ENCODE peak calls at places on chromosomes 11 and 22, in ten cellular contexts. I is heart left ventricle, J is stomach, A is Peyer's patch, U is colonic mucosa, F is cardiac muscle cell, M is adrenal gland, Z is AG09309, N is uterus, H is kidney. S is an unnamed sample.

GRCh38 chr11:83367745-83368144 is 81.6 kb upstream of the CCDC90B start:
- DNase-seq in I (no peak), J (no peak), A (no peak), U (no peak), F (no peak), M (no peak), Z (no peak), N (no peak), H (no peak), S (no peak)

GRCh38 chr22:34841321-34841901 is 224.5 kb upstream of the ISX start:
- DNase-seq in I (no peak), J (no peak), A (no peak), U (no peak), F (no peak), M (no peak), Z (no peak), N (no peak), H (no peak), S (no peak)

GRCh38 chr11:63944987-63945386 is 6.2 kb downstream of the NAA40 start:
- DNase-seq in I (peak), J (no peak), A (no peak), U (peak), F (no peak), M (peak), Z (no peak), N (no peak), H (no peak), S (no peak)

GRCh38 chr11:72930011-72930410 is 115.8 kb downstream of the ATG16L2 start:
- DNase-seq in I (no peak), J (no peak), A (no peak), U (no peak), F (peak), M (no peak), Z (peak), N (no peak), H (no peak), S (no peak)

GRCh38 chr11:63870351-63871197 is 31.7 kb downstream of the MARK2 start:
- DNase-seq in I (no peak), J (no peak), A (no peak), U (no peak), F (no peak), M (peak), Z (no peak), N (no peak), H (peak), S (no peak)

GRCh38 chr11:84607975-84608787 is 1019.0 kb downstream of the DLG2 start:
- DNase-seq in I (no peak), J (no peak), A (no peak), U (no peak), F (no peak), M (no peak), Z (no peak), N (no peak), H (no peak), S (no peak)

GRCh38 chr11:70029831-70030811 is 48.0 kb upstream of the ANO1 start:
- DNase-seq in I (no peak), J (no peak), A (no peak), U (no peak), F (no peak), M (no peak), Z (no peak), N (no peak), H (no peak), S (no peak)

GRCh38 chr11:10490398-10491232 is 35.6 kb downstream of the AMPD3 start:
- DNase-seq in I (peak), J (peak), A (peak), U (peak), F (peak), M (peak), Z (peak), N (peak), H (peak), S (peak)

GRCh38 chr22:26548984-26549383 is 36.7 kb upstream of the TFIP11 start:
- DNase-seq in I (no peak), J (no peak), A (no peak), U (no peak), F (no peak), M (no peak), Z (no peak), N (no peak), H (no peak), S (no peak)

GRCh38 chr22:28670153-28670552 is 9.5 kb downstream of the TTC28 start:
- DNase-seq in I (no peak), J (no peak), A (no peak), U (no peak), F (no peak), M (no peak), Z (peak), N (no peak), H (no peak), S (no peak)

GRCh38 chr11:2651054-2651617 is 48.7 kb downstream of the KCNQ1OT1 start:
- DNase-seq in I (no peak), J (no peak), A (no peak), U (no peak), F (no peak), M (no peak), Z (no peak), N (no peak), H (no peak), S (no peak)

GRCh38 chr11:17572791-17573460 is 25.9 kb downstream of the OTOG start:
- DNase-seq in I (peak), J (no peak), A (peak), U (peak), F (no peak), M (no peak), Z (no peak), N (no peak), H (peak), S (no peak)

GRCh38 chr11:19938051-19938856 is 222.0 kb downstream of the DBX1 start:
- DNase-seq in I (no peak), J (peak), A (no peak), U (peak), F (peak), M (peak), Z (no peak), N (no peak), H (no peak), S (no peak)

GRCh38 chr11:44066732-44067131 is 662 bp downstream of the ACCS start:
- DNase-seq in I (no peak), J (no peak), A (peak), U (peak), F (peak), M (no peak), Z (peak), N (peak), H (no peak), S (peak)

GRCh38 chr22:23862103-23862502 is 4.4 kb downstream of the SLC2A11 start:
- DNase-seq in I (no peak), J (no peak), A (no peak), U (no peak), F (peak), M (peak), Z (no peak), N (no peak), H (peak), S (no peak)

GRCh38 chr22:37345863-37346514 is 63.7 kb downstream of the CYTH4 start:
- DNase-seq in I (peak), J (no peak), A (no peak), U (peak), F (peak), M (no peak), Z (peak), N (peak), H (no peak), S (peak)

GRCh38 chr11:117874910-117875396 is 1.5 kb downstream of the FXYD6 start:
- DNase-seq in I (no peak), J (no peak), A (no peak), U (no peak), F (no peak), M (no peak), Z (no peak), N (no peak), H (no peak), S (no peak)

GRCh38 chr11:69398529-69399492 is 82.7 kb upstream of the LINC01488 start:
- DNase-seq in I (no peak), J (no peak), A (no peak), U (no peak), F (no peak), M (no peak), Z (peak), N (no peak), H (peak), S (peak)

GRCh38 chr11:90465553-90465952 is 242.7 kb upstream of the CHORDC1 start:
- DNase-seq in I (no peak), J (no peak), A (no peak), U (no peak), F (no peak), M (no peak), Z (no peak), N (no peak), H (no peak), S (no peak)

GRCh38 chr11:27497284-27497866 is 9.2 kb downstream of the LIN7C start:
- DNase-seq in I (no peak), J (no peak), A (no peak), U (no peak), F (peak), M (no peak), Z (no peak), N (no peak), H (no peak), S (peak)

GRCh38 chr22:11042116-11042515 is 4485.9 kb upstream of the OR11H1 start:
- DNase-seq in I (no peak), J (no peak), A (no peak), U (no peak), F (no peak), M (no peak), Z (no peak), N (no peak), H (no peak), S (no peak)

GRCh38 chr11:84594602-84595001 is 1032.5 kb downstream of the DLG2 start:
- DNase-seq in I (no peak), J (no peak), A (no peak), U (no peak), F (no peak), M (no peak), Z (no peak), N (no peak), H (no peak), S (no peak)

GRCh38 chr11:78860720-78861422 is 286.2 kb upstream of the NARS2 start:
- DNase-seq in I (no peak), J (no peak), A (no peak), U (no peak), F (peak), M (no peak), Z (no peak), N (no peak), H (no peak), S (peak)

GRCh38 chr11:8325905-8326304 is 62.2 kb upstream of the LMO1 start:
- DNase-seq in I (no peak), J (no peak), A (no peak), U (no peak), F (no peak), M (no peak), Z (no peak), N (no peak), H (no peak), S (no peak)

GRCh38 chr11:3878036-3878584 is 22.6 kb downstream of the STIM1 start:
- DNase-seq in I (no peak), J (no peak), A (no peak), U (no peak), F (no peak), M (no peak), Z (no peak), N (no peak), H (no peak), S (no peak)

GRCh38 chr11:125401235-125401634 is 94.8 kb downstream of the FEZ1 start:
- DNase-seq in I (no peak), J (no peak), A (no peak), U (no peak), F (no peak), M (no peak), Z (no peak), N (no peak), H (peak), S (no peak)

GRCh38 chr11:79486239-79486984 is 45.6 kb upstream of the TENM4 start:
- DNase-seq in I (no peak), J (no peak), A (no peak), U (no peak), F (no peak), M (peak), Z (no peak), N (no peak), H (no peak), S (no peak)

GRCh38 chr22:48306284-48306683 is 1521.4 kb downstream of the BRD1 start:
- DNase-seq in I (no peak), J (no peak), A (no peak), U (no peak), F (no peak), M (no peak), Z (no peak), N (no peak), H (peak), S (no peak)

GRCh38 chr11:78828582-78829520 is 254.2 kb upstream of the NARS2 start:
- DNase-seq in I (no peak), J (no peak), A (no peak), U (no peak), F (peak), M (no peak), Z (peak), N (no peak), H (no peak), S (no peak)

GRCh38 chr22:17767236-17768065 is 6.8 kb downstream of the BID start:
- DNase-seq in I (no peak), J (no peak), A (no peak), U (no peak), F (no peak), M (no peak), Z (no peak), N (no peak), H (no peak), S (no peak)

GRCh38 chr11:19832166-19832750 is 119.6 kb downstream of the NAV2 start:
- DNase-seq in I (no peak), J (no peak), A (no peak), U (no peak), F (no peak), M (no peak), Z (no peak), N (no peak), H (no peak), S (no peak)

GRCh38 chr22:31734512-31734911 is 15.4 kb downstream of the PRR14L start:
- DNase-seq in I (no peak), J (no peak), A (no peak), U (no peak), F (peak), M (no peak), Z (no peak), N (no peak), H (no peak), S (peak)

GRCh38 chr22:32531955-32532818 is 57.6 kb downstream of the FBXO7 start:
- DNase-seq in I (peak), J (peak), A (no peak), U (peak), F (peak), M (peak), Z (peak), N (peak), H (peak), S (no peak)

GRCh38 chr11:20051783-20052399 is 108.4 kb downstream of the DBX1 start:
- DNase-seq in I (no peak), J (no peak), A (no peak), U (no peak), F (no peak), M (no peak), Z (no peak), N (no peak), H (no peak), S (no peak)

GRCh38 chr22:20981787-20982562 is at the start of gene LZTR1:
- DNase-seq in I (peak), J (peak), A (peak), U (peak), F (peak), M (peak), Z (peak), N (peak), H (peak), S (peak)

GRCh38 chr11:130513132-130513531 is 64.7 kb downstream of the ADAMTS15 start:
- DNase-seq in I (peak), J (peak), A (no peak), U (peak), F (no peak), M (no peak), Z (no peak), N (no peak), H (no peak), S (no peak)

DNA sequence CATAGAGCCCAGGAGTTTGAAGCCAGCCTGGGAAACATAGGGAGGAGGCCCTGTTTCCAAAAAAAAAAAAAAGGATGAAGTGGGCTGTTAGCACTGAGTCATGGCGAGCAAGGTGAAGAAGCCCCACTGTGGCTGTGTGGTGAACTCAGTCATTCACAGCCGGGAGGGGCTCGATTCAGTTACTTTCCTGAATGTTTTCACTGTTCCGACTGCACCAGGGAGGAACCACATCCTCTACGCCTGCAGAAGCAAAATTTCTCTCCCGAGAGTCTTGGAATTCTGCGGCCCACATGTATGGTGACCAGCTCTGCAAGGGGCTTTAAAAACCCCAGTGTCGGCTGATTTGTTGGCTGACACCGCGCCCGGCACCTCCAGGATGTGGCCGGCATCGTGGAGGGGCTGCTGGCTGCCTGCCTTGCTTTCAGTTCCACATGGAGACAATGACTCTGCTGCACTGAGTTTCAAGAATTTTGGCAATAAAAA is 27.8 kb upstream of the GRAMD4 start:
- DNase-seq in I (peak), J (no peak), A (peak), U (no peak), F (peak), M (no peak), Z (peak), N (no peak), H (peak), S (peak)
- H3K4me3 ChIP-seq in I (peak), J (no peak), A (no peak), U (no peak), F (no peak), M (no peak), Z (peak), N (no peak), H (no peak), S (no peak)

DNA sequence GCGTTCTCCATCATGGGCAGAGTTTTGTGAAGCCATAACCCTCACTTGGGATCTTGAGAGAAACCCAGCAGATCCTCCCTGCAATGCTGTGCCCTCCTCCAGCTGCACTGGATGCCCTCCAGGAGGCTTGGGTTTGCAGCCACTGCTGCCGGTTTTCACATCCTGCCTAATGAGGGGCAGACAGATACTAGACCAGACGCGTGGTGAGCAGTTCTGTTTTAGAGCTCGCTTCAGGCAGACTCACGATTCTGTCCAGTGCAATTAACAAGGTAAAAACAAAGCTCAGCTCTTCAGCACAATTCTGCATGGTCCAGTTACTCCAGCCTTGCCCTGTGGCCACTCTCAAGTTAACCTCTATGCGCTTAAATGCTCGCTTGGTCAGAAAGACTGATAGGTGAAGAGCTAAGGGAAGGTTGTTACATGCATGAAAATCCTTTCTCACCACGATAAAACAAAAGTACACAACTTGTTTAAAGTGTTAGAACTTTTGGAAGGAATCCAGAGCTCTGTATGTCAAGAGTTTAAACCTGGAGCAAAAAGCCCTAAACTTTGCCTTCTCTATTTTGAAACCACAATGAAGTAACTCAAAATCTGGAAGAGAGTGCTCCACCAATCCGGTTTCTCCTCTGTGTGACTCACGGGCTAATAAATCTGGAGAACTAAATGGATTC is 292.3 kb upstream of the FAT3 start:
- DNase-seq in I (no peak), J (no peak), A (no peak), U (no peak), F (no peak), M (no peak), Z (peak), N (peak), H (peak), S (no peak)
- TF ChIP-seq CTCF in I (no peak), J (no peak), A (no peak), U (no peak), F (no peak), M (no peak), Z (no peak), N (no peak), H (no peak), S (no peak)

GRCh38 chr11:58573451-58574104 is 2.1 kb downstream of the LPXN start:
- DNase-seq in I (no peak), J (no peak), A (peak), U (peak), F (peak), M (peak), Z (peak), N (peak), H (no peak), S (peak)
- H3K4me3 ChIP-seq in I (no peak), J (no peak), A (peak), U (peak), F (no peak), M (no peak), Z (peak), N (no peak), H (no peak), S (no peak)

DNA sequence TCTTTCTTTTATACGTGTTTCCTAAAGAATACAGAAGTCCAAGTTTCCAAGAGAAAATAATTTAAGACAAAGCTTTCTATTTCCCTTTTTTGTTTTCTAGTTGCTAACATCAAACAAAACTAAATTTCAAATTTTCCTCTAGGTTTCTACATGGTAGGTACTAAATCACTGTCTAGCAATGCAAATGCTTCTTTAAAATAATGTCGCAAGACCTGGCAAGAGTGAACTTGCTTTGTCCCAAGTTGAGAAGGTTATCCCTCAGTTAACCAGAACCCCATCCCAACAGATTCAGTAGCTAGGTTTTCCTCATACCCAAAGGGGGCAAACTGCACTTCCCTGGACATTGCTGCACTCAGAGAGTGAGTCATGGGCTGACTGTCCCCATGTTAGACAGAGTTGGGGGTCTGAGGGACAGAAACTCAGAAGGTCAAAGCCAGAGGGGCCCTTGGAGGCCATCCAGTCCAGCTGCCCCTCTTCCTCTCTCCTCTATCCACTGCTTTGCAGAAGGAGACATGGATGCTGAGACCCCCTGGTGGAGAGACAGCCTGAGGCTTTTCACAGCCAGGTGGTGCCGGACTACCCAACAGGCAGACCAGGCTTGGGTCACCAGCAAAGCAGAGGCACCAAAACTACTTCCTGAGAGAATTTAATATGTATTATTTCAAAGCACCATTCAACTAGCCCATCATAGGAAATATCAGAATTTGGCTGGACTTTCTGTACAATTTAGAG is 23.1 kb downstream of the OR2AT4 start:
- DNase-seq in I (no peak), J (no peak), A (no peak), U (no peak), F (no peak), M (no peak), Z (no peak), N (no peak), H (no peak), S (no peak)
- TF ChIP-seq CTCF in I (no peak), J (no peak), A (no peak), U (no peak), F (peak), M (no peak), Z (no peak), N (no peak), H (no peak), S (peak)

GRCh38 chr11:33520103-33520502 is 180.5 kb downstream of the C11orf91 start:
- DNase-seq in I (no peak), J (no peak), A (no peak), U (no peak), F (no peak), M (no peak), Z (no peak), N (no peak), H (no peak), S (no peak)

GRCh38 chr11:33514079-33514690 is 186.4 kb downstream of the C11orf91 start:
- DNase-seq in I (no peak), J (no peak), A (no peak), U (no peak), F (no peak), M (no peak), Z (no peak), N (no peak), H (no peak), S (no peak)

GRCh38 chr11:33515347-33515746 is 185.3 kb downstream of the C11orf91 start:
- DNase-seq in I (peak), J (no peak), A (no peak), U (no peak), F (peak), M (no peak), Z (peak), N (peak), H (no peak), S (no peak)
- H3K4me3 ChIP-seq in I (no peak), J (no peak), A (no peak), U (no peak), F (no peak), M (no peak), Z (no peak), N (no peak), H (no peak), S (no peak)

GRCh38 chr11:96272542-96273306 is 70.3 kb downstream of the MAML2 start:
- DNase-seq in I (no peak), J (peak), A (no peak), U (no peak), F (peak), M (no peak), Z (no peak), N (no peak), H (no peak), S (no peak)
- TF ChIP-seq CTCF in I (no peak), J (no peak), A (no peak), U (no peak), F (no peak), M (no peak), Z (no peak), N (no peak), H (no peak), S (no peak)